ENCODE peak calls at places on chromosomes 2 and 18, in five cellular contexts. I is lower leg skin, Z is brain microvascular endothelial cell, M is GM20000, F is astrocyte of the spinal cord. B is an unnamed sample.

GRCh38 chr2:96534701-96535181 is 1.8 kb upstream of the ARID5A start:
- DNase-seq in Z (no peak), I (no peak), M (no peak), F (no peak), B (no peak)

GRCh38 chr2:105274046-105274445 is 32.5 kb downstream of the GPR45 start:
- DNase-seq in I (peak), Z (no peak), M (no peak), F (peak), B (no peak)

GRCh38 chr18:22282311-22283235 is 113.2 kb downstream of the GATA6 start:
- DNase-seq in M (no peak), Z (peak), I (no peak), F (peak), B (peak)

GRCh38 chr2:203498161-203498560 is 36.9 kb downstream of the RAPH1 start:
- DNase-seq in M (no peak), F (peak), Z (peak), I (no peak), B (peak)

GRCh38 chr2:26530696-26531095 is 52.8 kb upstream of the OTOF start:
- DNase-seq in M (no peak), Z (peak), F (peak), I (peak), B (no peak)

GRCh38 chr18:60870261-60870966 is 462.8 kb upstream of the CDH20 start:
- DNase-seq in M (no peak), F (no peak), Z (no peak), I (no peak), B (no peak)

GRCh38 chr2:222609391-222609790 is 46.5 kb downstream of the FARSB start:
- DNase-seq in F (no peak), Z (no peak), M (no peak), I (no peak), B (peak)

GRCh38 chr18:59145055-59145454 is 5.4 kb downstream of the SEC11C start:
- DNase-seq in Z (no peak), I (no peak), F (no peak), M (no peak), B (no peak)

GRCh38 chr2:2787301-2787907 is 456.3 kb upstream of the MYT1L start:
- DNase-seq in Z (no peak), M (no peak), F (no peak), I (no peak), B (no peak)

GRCh38 chr18:12862467-12862866 is 21.6 kb downstream of the PTPN2 start:
- DNase-seq in Z (no peak), I (peak), F (no peak), M (no peak), B (no peak)

GRCh38 chr2:51084750-51085149 is 52.8 kb upstream of the NRXN1 start:
- DNase-seq in M (no peak), F (no peak), Z (no peak), I (no peak), B (no peak)
- TF ChIP-seq CTCF in M (no peak), F (no peak), Z (no peak), I (no peak), B (no peak)

GRCh38 chr2:99691931-99692330 is 202.1 kb upstream of the REV1 start:
- DNase-seq in F (no peak), M (no peak), I (peak), Z (no peak), B (no peak)

GRCh38 chr2:99694331-99694730 is 204.5 kb upstream of the REV1 start:
- DNase-seq in F (no peak), M (no peak), I (no peak), Z (no peak), B (no peak)

GRCh38 chr2:99695121-99695773 is 205.4 kb upstream of the REV1 start:
- DNase-seq in I (no peak), Z (no peak), M (no peak), F (no peak), B (no peak)

GRCh38 chr2:99695856-99696255 is 206.0 kb upstream of the REV1 start:
- DNase-seq in M (no peak), Z (no peak), I (no peak), F (no peak), B (no peak)

GRCh38 chr2:99692785-99693184 is 203.0 kb upstream of the REV1 start:
- DNase-seq in I (no peak), M (no peak), F (no peak), Z (no peak), B (no peak)
- TF ChIP-seq CTCF in I (no peak), M (no peak), F (no peak), Z (peak), B (peak)

GRCh38 chr2:237574467-237574866 is 8.1 kb downstream of the PRLH start:
- DNase-seq in Z (no peak), M (no peak), I (no peak), F (no peak), B (no peak)
- TF ChIP-seq CTCF in Z (no peak), M (no peak), I (no peak), F (no peak), B (no peak)

DNA sequence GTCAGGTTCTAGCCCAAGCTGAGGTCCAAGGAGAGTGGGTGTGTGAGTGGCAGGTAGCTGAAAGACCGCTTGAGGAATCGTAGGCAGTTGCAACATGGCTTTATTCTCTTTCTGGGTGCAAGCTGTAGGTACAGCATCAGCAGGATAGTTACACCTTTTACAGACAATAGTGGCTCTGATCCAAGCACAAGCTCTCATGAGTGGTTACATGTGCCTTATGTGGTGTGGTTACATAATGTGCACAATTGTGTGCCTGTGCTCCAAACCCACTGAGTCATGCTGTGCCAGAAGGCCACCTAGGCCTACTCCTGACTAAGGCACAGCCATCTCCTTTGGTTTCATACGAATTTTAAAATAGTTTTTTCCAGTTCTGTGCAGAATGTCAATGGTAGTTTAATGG is 227.6 kb downstream of the SATB2 start:
- DNase-seq in F (no peak), M (no peak), Z (no peak), I (no peak), B (no peak)
- TF ChIP-seq CTCF in F (no peak), M (no peak), Z (no peak), I (no peak), B (no peak)

DNA sequence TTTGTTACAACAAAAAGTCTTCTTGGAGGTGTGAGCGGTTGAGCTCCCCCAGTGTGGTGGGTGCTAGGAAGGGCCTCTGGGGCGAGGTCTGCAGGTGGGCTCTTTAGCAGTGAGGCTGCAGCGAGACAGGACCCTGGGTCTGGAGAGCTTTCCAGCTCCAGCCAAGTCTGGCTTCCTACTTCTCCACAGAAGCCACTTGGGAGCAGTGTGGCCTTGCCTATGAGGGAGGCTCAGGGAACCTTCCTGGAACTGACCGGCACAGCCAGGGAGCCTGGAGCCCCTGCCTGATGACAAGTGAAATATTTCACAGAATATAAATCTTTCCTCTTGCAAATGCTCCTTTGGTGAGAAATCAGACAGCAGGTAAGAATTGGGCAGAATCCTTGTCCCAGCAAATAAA is 289.6 kb upstream of the SPRED2 start:
- DNase-seq in I (no peak), Z (peak), M (no peak), F (peak), B (peak)
- TF ChIP-seq CTCF in I (no peak), Z (peak), M (no peak), F (peak), B (no peak)

DNA sequence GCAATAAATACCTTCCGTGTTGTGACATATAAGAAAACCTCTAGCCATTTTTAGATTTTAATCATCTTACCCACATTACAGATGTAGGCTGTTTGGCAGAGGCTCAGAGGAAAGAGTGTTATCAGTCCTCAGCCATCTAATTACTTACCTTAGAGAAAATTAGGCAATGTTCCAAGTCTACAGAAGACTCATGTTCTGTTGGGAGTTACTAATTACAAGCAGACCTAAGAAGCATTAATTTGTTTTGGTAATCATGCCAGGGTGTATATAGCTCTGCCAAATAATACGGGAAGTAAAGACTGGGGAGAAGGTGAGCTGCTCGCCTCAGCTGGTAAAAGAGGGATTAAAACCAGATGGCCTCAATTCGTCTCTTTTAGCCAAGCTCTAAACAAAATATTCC is 125.9 kb upstream of the PGAP1 start:
- DNase-seq in F (no peak), Z (no peak), I (no peak), M (no peak), B (no peak)
- TF ChIP-seq CTCF in F (no peak), Z (no peak), I (no peak), M (no peak), B (no peak)